ENCODE peak calls at places on chromosome 13, in six cellular contexts. P is SHP77; N is psoas muscle; B is hippocampal formation; K is activated T-cell treated with anti-CD3 and anti-CD28 coated beads for 48 hours; I is effector memory CD4-positive, alpha-beta T cell. C is an unnamed sample.

GRCh38 chr13:26497991-26498423 is 59.5 kb upstream of the WASF3 start:
- DNase-seq in I (no peak), N (no peak), K (no peak), P (no peak), B (no peak), C (no peak)

GRCh38 chr13:65615506-65615905 is 1614.6 kb downstream of the PCDH9 start:
- DNase-seq in I (no peak), N (no peak), K (no peak), B (no peak), P (no peak), C (no peak)

GRCh38 chr13:77002590-77003190 is 10.8 kb downstream of the CLN5 start:
- DNase-seq in N (no peak), P (peak), I (no peak), B (no peak), K (no peak), C (no peak)

GRCh38 chr13:112697756-112698655 is 8.2 kb downstream of the ATP11A start:
- DNase-seq in K (no peak), I (no peak), N (no peak), B (no peak), P (no peak), C (no peak)

GRCh38 chr13:93318538-93318937 is 91.9 kb downstream of the GPC6 start:
- DNase-seq in B (no peak), I (no peak), K (no peak), N (no peak), P (no peak), C (no peak)

GRCh38 chr13:24899601-24900000 is 135.6 kb downstream of the RNF17 start:
- DNase-seq in K (no peak), P (no peak), B (no peak), N (no peak), I (no peak), C (no peak)

GRCh38 chr13:34623331-34623730 is 318.7 kb upstream of the NBEA start:
- DNase-seq in I (no peak), P (no peak), B (no peak), K (no peak), N (no peak), C (no peak)

GRCh38 chr13:41696163-41697003 is 239.0 kb downstream of the RGCC start:
- DNase-seq in N (no peak), I (no peak), P (no peak), B (no peak), K (no peak), C (no peak)

GRCh38 chr13:113547248-113547971 is 37.1 kb upstream of the TFDP1 start:
- DNase-seq in I (no peak), N (no peak), B (no peak), P (no peak), K (no peak), C (no peak)

C was measured in left ventricle myocardium superior.